ENCODE peak calls at places on chromosomes 12 and 14, in five cellular contexts. E, Q, B, O and I are unnamed samples.

GRCh38 chr12:131194166-131194565 is 240.5 kb downstream of the ADGRD1 start:
- DNase-seq in O (no peak), B (peak), E (no peak), Q (peak), I (no peak)

GRCh38 chr12:11861864-11862600 is 208.7 kb upstream of the BCL2L14 start:
- DNase-seq in O (no peak), E (no peak), Q (no peak), B (no peak), I (no peak)

GRCh38 chr14:51424569-51425251 is 184.7 kb downstream of the TMX1 start:
- DNase-seq in E (no peak), Q (no peak), O (no peak), B (no peak), I (peak)

GRCh38 chr12:116955382-116956021 is 44.8 kb downstream of the FBXW8 start:
- DNase-seq in E (peak), O (no peak), Q (peak), B (peak), I (peak)

GRCh38 chr14:23470947-23471346 is 1.4 kb downstream of the NGDN start:
- DNase-seq in O (no peak), B (no peak), Q (no peak), E (no peak), I (no peak)

GRCh38 chr12:89567691-89568239 is 41.9 kb upstream of the POC1B start:
- DNase-seq in Q (no peak), O (no peak), B (no peak), E (no peak), I (no peak)

GRCh38 chr12:51907864-51908425 is 641 bp downstream of the ACVRL1 start:
- DNase-seq in O (no peak), E (no peak), B (no peak), Q (no peak), I (no peak)

GRCh38 chr12:2958432-2959193 is 584 bp upstream of the TEAD4 start:
- DNase-seq in O (peak), E (peak), Q (peak), B (peak), I (peak)

GRCh38 chr14:90419200-90419599 is 22.4 kb downstream of the CALM1 start:
- DNase-seq in B (peak), Q (peak), E (no peak), O (no peak), I (peak)

GRCh38 chr12:16118586-16118985 is 158.9 kb downstream of the SLC15A5 start:
- DNase-seq in B (no peak), O (no peak), E (no peak), Q (no peak), I (no peak)

GRCh38 chr12:57476993-57477709 is 2.5 kb downstream of the ARHGAP9 start:
- DNase-seq in Q (no peak), B (no peak), E (no peak), O (no peak), I (no peak)

GRCh38 chr12:49740930-49741881 is at the start of gene TMBIM6:
- DNase-seq in B (peak), O (peak), E (peak), Q (peak), I (peak)

GRCh38 chr12:29671742-29672141 is 112.0 kb downstream of the TMTC1 start:
- DNase-seq in Q (no peak), E (no peak), O (no peak), B (no peak), I (no peak)

GRCh38 chr12:122399592-122400373 is 22.7 kb downstream of the CLIP1 start:
- DNase-seq in O (peak), Q (peak), E (peak), B (peak), I (peak)

GRCh38 chr14:99252940-99253868 is 18.8 kb downstream of the BCL11B start:
- DNase-seq in E (no peak), Q (no peak), B (no peak), O (no peak), I (no peak)

GRCh38 chr12:108307006-108307405 is 32.1 kb downstream of the CMKLR1 start:
- DNase-seq in Q (no peak), O (no peak), E (no peak), B (no peak), I (peak)

GRCh38 chr12:117031843-117032592 is 67.2 kb downstream of the TESC start:
- DNase-seq in B (no peak), E (no peak), O (no peak), Q (no peak), I (no peak)

GRCh38 chr12:80702889-80703605 is 4.4 kb upstream of the MYF6 start:
- DNase-seq in E (peak), B (no peak), Q (no peak), O (no peak), I (peak)

GRCh38 chr14:89214221-89214965 is 202.6 kb downstream of the FOXN3 start:
- DNase-seq in E (peak), O (no peak), Q (peak), B (no peak), I (no peak)

GRCh38 chr14:101284711-101285110 is 276.6 kb upstream of the DIO3 start:
- DNase-seq in B (no peak), O (no peak), E (no peak), Q (no peak), I (no peak)

GRCh38 chr12:112380663-112381420 is 1.4 kb downstream of the HECTD4 start:
- DNase-seq in Q (no peak), E (no peak), B (peak), O (peak), I (no peak)

GRCh38 chr12:114306646-114307045 is 99.3 kb downstream of the TBX5 start:
- DNase-seq in O (no peak), Q (no peak), B (no peak), E (no peak), I (peak)

GRCh38 chr14:85686908-85687307 is 157.0 kb downstream of the FLRT2 start:
- DNase-seq in B (no peak), O (no peak), Q (no peak), E (no peak), I (no peak)

GRCh38 chr12:106586803-106587684 is 4.2 kb downstream of the RFX4 start:
- DNase-seq in B (no peak), E (no peak), O (peak), Q (peak), I (no peak)

GRCh38 chr14:68278568-68279436 is 459.2 kb downstream of the RAD51B start:
- DNase-seq in O (no peak), B (peak), E (peak), Q (peak), I (peak)

GRCh38 chr14:76956253-76957090 is 72.0 kb downstream of the IRF2BPL start:
- DNase-seq in E (peak), O (peak), B (peak), Q (peak), I (peak)
- H3K4me3 ChIP-seq in E (peak), O (peak), B (peak), Q (peak), I (peak)

GRCh38 chr12:14611640-14612203 is 44.0 kb upstream of the PLBD1 start:
- DNase-seq in B (no peak), Q (no peak), E (no peak), O (no peak), I (no peak)

GRCh38 chr12:14614704-14615121 is 47.0 kb upstream of the PLBD1 start:
- DNase-seq in O (no peak), E (no peak), B (no peak), Q (no peak), I (no peak)

GRCh38 chr12:14612895-14613294 is 45.2 kb upstream of the PLBD1 start:
- DNase-seq in O (no peak), B (no peak), Q (no peak), E (no peak), I (no peak)

GRCh38 chr12:14613718-14614117 is 46.0 kb upstream of the PLBD1 start:
- DNase-seq in O (no peak), E (no peak), Q (no peak), B (no peak), I (no peak)

DNA sequence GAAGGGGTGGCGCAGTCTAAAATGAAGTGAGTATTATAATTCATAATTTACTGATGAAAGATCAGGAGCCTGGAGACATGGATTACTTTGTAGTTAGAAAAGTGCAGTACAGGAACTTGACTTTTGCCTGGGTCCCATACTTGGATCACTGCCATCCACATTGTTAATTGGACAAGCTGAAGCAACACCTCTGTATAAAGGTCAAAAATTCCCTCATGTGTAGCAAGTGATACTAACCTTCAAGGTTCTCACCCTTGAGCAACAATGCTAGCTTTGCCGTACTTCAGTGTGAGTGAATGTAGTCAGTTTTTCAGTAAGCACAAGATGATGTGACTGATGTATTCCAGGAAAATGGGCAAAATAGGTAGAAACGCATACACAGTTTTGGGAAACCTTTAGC is 44.6 kb upstream of the PLBD1 start:
- DNase-seq in O (no peak), Q (no peak), E (no peak), B (no peak), I (no peak)
- TF ChIP-seq MAFK in O (no peak), Q (no peak), E (no peak), B (no peak), I (no peak)

GRCh38 chr12:63319936-63320633 is 169.1 kb upstream of the AVPR1A start:
- DNase-seq in B (no peak), E (no peak), Q (no peak), O (no peak), I (no peak)

GRCh38 chr12:63326260-63326659 is 175.3 kb upstream of the AVPR1A start:
- DNase-seq in B (no peak), O (no peak), Q (no peak), E (no peak), I (no peak)

GRCh38 chr12:63321373-63321772 is 170.4 kb upstream of the AVPR1A start:
- DNase-seq in E (no peak), B (no peak), O (no peak), Q (no peak), I (no peak)

GRCh38 chr12:63325757-63326156 is 174.8 kb upstream of the AVPR1A start:
- DNase-seq in E (no peak), B (no peak), Q (no peak), O (no peak), I (no peak)

GRCh38 chr12:63323942-63324341 is 172.9 kb upstream of the AVPR1A start:
- DNase-seq in O (no peak), E (no peak), B (no peak), Q (no peak), I (no peak)
- TF ChIP-seq USF2 in O (no peak), E (no peak), B (no peak), Q (no peak), I (no peak)

DNA sequence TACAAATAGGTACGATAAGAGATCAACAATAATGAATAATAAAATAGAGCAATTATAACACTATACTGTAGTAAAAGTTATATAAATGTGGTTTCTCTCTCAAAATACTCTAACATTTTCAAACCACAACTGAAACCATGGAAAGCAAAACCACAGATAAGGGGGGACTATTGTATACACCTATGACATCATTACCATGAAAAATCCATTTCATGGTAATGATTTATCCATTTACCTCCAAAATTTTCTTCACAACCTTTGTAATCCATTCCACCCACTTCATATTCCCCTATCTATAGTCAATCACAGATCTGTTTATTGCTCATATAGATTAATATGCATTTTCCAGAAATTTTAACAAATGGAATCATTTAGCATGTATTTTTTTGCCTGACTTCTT is 163.9 kb upstream of the G2E3 start:
- DNase-seq in B (no peak), E (no peak), O (no peak), Q (no peak), I (no peak)
- H3K4me3 ChIP-seq in B (no peak), E (no peak), O (no peak), Q (no peak), I (no peak)